ENCODE peak calls at places on chromosome 6, in eight cellular contexts. X is astrocyte; Y is CD8-positive, alpha-beta memory T cell; B is Jurkat, Clone E6-1; N is AG04449; V is fibroblast of pulmonary artery; D is astrocyte of the spinal cord; T is breast epithelium. J is an unnamed sample.

GRCh38 chr6:15499125-15499524 is 163.7 kb downstream of the DTNBP1 start:
- DNase-seq in X (no peak), Y (no peak), B (no peak), N (no peak), V (no peak), D (no peak), T (no peak), J (no peak)

GRCh38 chr6:19333936-19334335 is 503.2 kb upstream of the ID4 start:
- DNase-seq in X (peak), Y (no peak), B (no peak), N (no peak), V (peak), D (peak), T (no peak), J (no peak)

GRCh38 chr6:11538799-11539468 is 1.4 kb downstream of the TMEM170B start:
- DNase-seq in X (no peak), Y (no peak), B (no peak), N (no peak), V (no peak), D (no peak), T (no peak), J (no peak)

GRCh38 chr6:111468329-111469012 is 14.5 kb downstream of the REV3L start:
- DNase-seq in X (peak), Y (no peak), B (no peak), N (no peak), V (no peak), D (peak), T (no peak), J (no peak)

GRCh38 chr6:18506387-18507017 is 119.4 kb downstream of the RNF144B start:
- DNase-seq in X (peak), Y (no peak), B (no peak), N (no peak), V (no peak), D (no peak), T (no peak), J (no peak)

GRCh38 chr6:53048431-53049195 is 16.6 kb upstream of the FBXO9 start:
- DNase-seq in X (peak), Y (no peak), B (peak), N (peak), V (peak), D (peak), T (no peak), J (no peak)

GRCh38 chr6:34132486-34133185 is 13.3 kb downstream of the GRM4 start:
- DNase-seq in X (peak), Y (no peak), B (peak), N (no peak), V (peak), D (peak), T (no peak), J (peak)

GRCh38 chr6:25331085-25331685 is 52.0 kb downstream of the CARMIL1 start:
- DNase-seq in X (no peak), Y (no peak), B (no peak), N (no peak), V (no peak), D (no peak), T (no peak), J (no peak)

GRCh38 chr6:5942591-5942990 is 64.1 kb downstream of the NRN1 start:
- DNase-seq in X (peak), Y (no peak), B (no peak), N (no peak), V (no peak), D (peak), T (no peak), J (no peak)

GRCh38 chr6:17397764-17398194 is 4.4 kb downstream of the CAP2 start:
- DNase-seq in X (peak), Y (no peak), B (no peak), N (peak), V (peak), D (no peak), T (no peak), J (no peak)

GRCh38 chr6:41655706-41656668 is 17.7 kb downstream of the MDFI start:
- DNase-seq in X (peak), Y (no peak), B (no peak), N (peak), V (peak), D (peak), T (no peak), J (peak)

GRCh38 chr6:75666590-75666989 is 64.9 kb downstream of the SENP6 start:
- DNase-seq in X (no peak), Y (no peak), B (no peak), N (no peak), V (no peak), D (no peak), T (no peak), J (no peak)

GRCh38 chr6:108798672-108799355 is 49.4 kb upstream of the ARMC2 start:
- DNase-seq in X (no peak), Y (peak), B (peak), N (no peak), V (peak), D (no peak), T (no peak), J (peak)

GRCh38 chr6:83804886-83805285 is 48.3 kb upstream of the RIPPLY2 start:
- DNase-seq in X (no peak), Y (no peak), B (no peak), N (no peak), V (no peak), D (no peak), T (no peak), J (peak)

GRCh38 chr6:159788757-159789376 is 535 bp downstream of the TCP1 start:
- DNase-seq in X (peak), Y (peak), B (no peak), N (no peak), V (peak), D (peak), T (no peak), J (peak)

GRCh38 chr6:73248192-73248898 is 14.7 kb downstream of the KHDC1 start:
- DNase-seq in X (no peak), Y (no peak), B (no peak), N (no peak), V (no peak), D (no peak), T (no peak), J (no peak)

GRCh38 chr6:133241901-133242760 is 974 bp downstream of the EYA4 start:
- DNase-seq in X (peak), Y (no peak), B (no peak), N (no peak), V (peak), D (peak), T (no peak), J (peak)

GRCh38 chr6:108789475-108789874 is 58.7 kb upstream of the ARMC2 start:
- DNase-seq in X (no peak), Y (no peak), B (no peak), N (no peak), V (no peak), D (no peak), T (no peak), J (no peak)

GRCh38 chr6:16129623-16130243 is 847 bp downstream of the MYLIP start:
- DNase-seq in X (no peak), Y (no peak), B (no peak), N (no peak), V (peak), D (peak), T (no peak), J (peak)

GRCh38 chr6:11439017-11439420 is 98.5 kb upstream of the TMEM170B start:
- DNase-seq in X (no peak), Y (no peak), B (no peak), N (no peak), V (peak), D (no peak), T (no peak), J (no peak)

GRCh38 chr6:130322673-130323268 is 43.0 kb upstream of the TMEM200A start:
- DNase-seq in X (peak), Y (peak), B (peak), N (peak), V (peak), D (peak), T (no peak), J (peak)

GRCh38 chr6:108591040-108591816 is 30.5 kb downstream of the FOXO3 start:
- DNase-seq in X (no peak), Y (no peak), B (no peak), N (no peak), V (peak), D (no peak), T (no peak), J (no peak)

GRCh38 chr6:1381397-1382330 is 7.7 kb upstream of the FOXF2 start:
- DNase-seq in X (no peak), Y (no peak), B (no peak), N (no peak), V (peak), D (no peak), T (no peak), J (peak)

GRCh38 chr6:4740032-4740431 is 36.2 kb upstream of the CDYL start:
- DNase-seq in X (no peak), Y (no peak), B (peak), N (no peak), V (no peak), D (no peak), T (no peak), J (no peak)

GRCh38 chr6:63740709-63741108 is 105.1 kb downstream of the PHF3 start:
- DNase-seq in X (peak), Y (no peak), B (no peak), N (peak), V (peak), D (peak), T (no peak), J (no peak)

GRCh38 chr6:39049575-39050283 is 1.1 kb downstream of the GLP1R start:
- DNase-seq in X (no peak), Y (no peak), B (no peak), N (no peak), V (no peak), D (no peak), T (no peak), J (peak)

GRCh38 chr6:117548797-117549301 is 53.5 kb downstream of the GOPC start:
- DNase-seq in X (peak), Y (peak), B (peak), N (no peak), V (peak), D (peak), T (no peak), J (peak)

GRCh38 chr6:137240168-137240567 is 21.0 kb upstream of the IFNGR1 start:
- DNase-seq in X (peak), Y (no peak), B (no peak), N (no peak), V (peak), D (peak), T (no peak), J (no peak)

GRCh38 chr6:3664641-3665041 is 86.9 kb downstream of the PXDC1 start:
- DNase-seq in X (no peak), Y (no peak), B (no peak), N (no peak), V (peak), D (no peak), T (no peak), J (peak)

GRCh38 chr6:89987830-89988229 is 93.6 kb downstream of the GJA10 start:
- DNase-seq in X (no peak), Y (no peak), B (no peak), N (no peak), V (no peak), D (no peak), T (no peak), J (no peak)

GRCh38 chr6:13554929-13555333 is 19.5 kb upstream of the SIRT5 start:
- DNase-seq in X (peak), Y (no peak), B (no peak), N (no peak), V (peak), D (peak), T (no peak), J (peak)

GRCh38 chr6:4678506-4679300 is 97.5 kb upstream of the CDYL start:
- DNase-seq in X (no peak), Y (no peak), B (no peak), N (no peak), V (no peak), D (no peak), T (no peak), J (no peak)

GRCh38 chr6:12485226-12485764 is 195.1 kb downstream of the EDN1 start:
- DNase-seq in X (no peak), Y (no peak), B (no peak), N (no peak), V (no peak), D (no peak), T (no peak), J (no peak)

GRCh38 chr6:141677598-141678211 is 455.0 kb upstream of the GJE1 start:
- DNase-seq in X (peak), Y (no peak), B (peak), N (no peak), V (peak), D (peak), T (no peak), J (peak)

GRCh38 chr6:111198841-111199240 is 111.5 kb downstream of the SLC16A10 start:
- DNase-seq in X (no peak), Y (no peak), B (no peak), N (no peak), V (no peak), D (no peak), T (no peak), J (no peak)

GRCh38 chr6:14875678-14876063 is 370.2 kb upstream of the JARID2 start:
- DNase-seq in X (no peak), Y (no peak), B (no peak), N (no peak), V (no peak), D (peak), T (no peak), J (no peak)

GRCh38 chr6:91781946-91782345 is 1195.1 kb upstream of the MAP3K7 start:
- DNase-seq in X (no peak), Y (no peak), B (no peak), N (no peak), V (no peak), D (no peak), T (no peak), J (no peak)

GRCh38 chr6:36955671-36956070 is 1.1 kb downstream of the PI16 start:
- DNase-seq in X (no peak), Y (no peak), B (peak), N (no peak), V (no peak), D (no peak), T (no peak), J (no peak)
- H3K4me3 ChIP-seq in X (no peak), Y (peak), B (peak), N (no peak), V (no peak), D (no peak), T (no peak), J (no peak)

DNA sequence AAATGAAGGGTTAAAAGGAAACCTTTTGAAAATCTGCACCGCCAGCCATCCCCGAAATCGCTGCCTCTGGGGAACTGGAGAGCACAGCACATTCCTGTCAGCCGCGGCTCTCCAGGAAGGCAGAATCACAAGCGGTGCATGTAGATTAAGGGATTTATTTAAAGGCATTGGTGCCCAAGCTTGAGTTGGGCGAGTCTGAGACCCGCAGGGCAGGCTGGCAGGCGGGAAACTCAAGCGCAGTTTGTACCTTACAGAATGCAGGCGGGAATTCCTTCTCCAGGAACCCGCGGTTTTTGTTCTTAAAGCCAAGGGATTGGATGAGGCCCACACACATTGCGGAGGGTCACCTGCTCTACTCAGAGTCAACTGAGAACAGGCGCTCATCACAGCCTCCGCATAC is 10.8 kb downstream of the GPR31 start:
- DNase-seq in X (no peak), Y (no peak), B (no peak), N (no peak), V (no peak), D (no peak), T (no peak), J (peak)
- H3K4me3 ChIP-seq in X (no peak), Y (no peak), B (no peak), N (no peak), V (no peak), D (no peak), T (no peak), J (peak)

GRCh38 chr6:148595550-148595949 is 151.3 kb upstream of the UST start:
- DNase-seq in X (no peak), Y (no peak), B (no peak), N (no peak), V (no peak), D (no peak), T (no peak), J (no peak)

GRCh38 chr6:148596886-148597455 is 149.9 kb upstream of the UST start:
- DNase-seq in X (no peak), Y (no peak), B (no peak), N (no peak), V (no peak), D (no peak), T (no peak), J (no peak)

GRCh38 chr6:148602136-148602535 is 144.7 kb upstream of the UST start:
- DNase-seq in X (no peak), Y (no peak), B (no peak), N (no peak), V (no peak), D (no peak), T (no peak), J (no peak)

GRCh38 chr6:148598690-148599089 is 148.1 kb upstream of the UST start:
- DNase-seq in X (no peak), Y (no peak), B (no peak), N (no peak), V (no peak), D (no peak), T (no peak), J (no peak)

DNA sequence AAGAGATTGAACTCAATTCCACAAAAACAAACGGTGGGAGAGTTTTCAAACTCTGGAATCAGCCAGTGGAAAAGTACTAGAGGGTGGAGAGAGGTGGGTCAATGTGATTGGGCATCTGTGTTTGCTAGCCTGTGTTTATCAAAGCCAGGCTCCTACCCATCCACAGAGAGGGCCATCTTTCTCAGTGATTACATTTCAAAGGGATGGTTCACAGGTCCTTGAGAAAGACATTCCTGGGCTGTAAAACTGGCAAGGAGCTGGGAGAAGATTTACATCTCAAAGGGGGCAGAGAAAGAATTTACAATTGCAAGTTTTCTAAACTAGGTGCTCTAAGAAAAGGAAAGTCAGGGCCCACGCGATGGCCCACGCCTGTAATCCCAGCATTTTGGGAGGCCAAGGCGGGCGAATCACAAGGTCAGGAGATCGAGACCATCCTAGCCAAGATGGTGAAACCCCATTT is 146.8 kb upstream of the UST start:
- DNase-seq in X (no peak), Y (no peak), B (no peak), N (no peak), V (no peak), D (no peak), T (no peak), J (peak)
- H3K4me3 ChIP-seq in X (no peak), Y (no peak), B (no peak), N (no peak), V (no peak), D (no peak), T (no peak), J (no peak)

GRCh38 chr6:124964764-124965105 is 2.5 kb downstream of the RNF217 start:
- DNase-seq in X (peak), Y (no peak), B (no peak), N (no peak), V (peak), D (no peak), T (no peak), J (peak)
- H3K4me3 ChIP-seq in X (peak), Y (no peak), B (no peak), N (peak), V (peak), D (peak), T (peak), J (peak)

GRCh38 chr6:27812805-27813626 is 99.2 kb downstream of the OR2B2 start:
- DNase-seq in X (no peak), Y (no peak), B (no peak), N (no peak), V (no peak), D (no peak), T (no peak), J (peak)
- H3K4me3 ChIP-seq in X (no peak), Y (no peak), B (peak), N (no peak), V (no peak), D (no peak), T (no peak), J (peak)

J was measured in GM23338.